ENCODE peak calls at places on chromosomes 2 and 18, in five cellular contexts. P is NCI-H2081, R is AG04450, F is Caco-2, E is AG09319. V is an unnamed sample.
A peak's percentile ranks its signal among the peaks of the same experiment; 100 is the strongest.

GRCh38 chr18:58581265-58581664 is 47.6 kb downstream of the ALPK2 start:
- DNase-seq in P (no peak), E (peak; percentile 70), F (no peak), R (peak; percentile 66), V (no peak)

GRCh38 chr2:27809761-27810241 is 38.3 kb downstream of the MRPL33 start:
- DNase-seq in F (no peak), P (no peak), E (no peak), R (peak; percentile 61), V (no peak)

GRCh38 chr2:232988444-232988843 is 24.6 kb downstream of the NGEF start:
- DNase-seq in R (peak; percentile 89), F (peak; percentile 13), E (peak; percentile 86), P (no peak), V (no peak)

GRCh38 chr2:118842687-118843491 is 4.6 kb downstream of the EN1 start:
- DNase-seq in F (no peak), R (no peak), E (no peak), P (no peak), V (no peak)

GRCh38 chr2:41496908-41497307 is 550.9 kb upstream of the PKDCC start:
- DNase-seq in R (no peak), E (no peak), F (peak; percentile 12), P (no peak), V (no peak)

GRCh38 chr18:58584219-58585127 is 44.4 kb downstream of the ALPK2 start:
- DNase-seq in P (no peak), E (no peak), R (no peak), F (no peak), V (no peak)

GRCh38 chr2:47437287-47437686 is 34.3 kb downstream of the MSH2 start:
- DNase-seq in P (peak; percentile 11), R (no peak), F (peak; percentile 12), E (peak; percentile 28), V (peak; percentile 16)

GRCh38 chr2:121902171-121902591 is 146.7 kb downstream of the TSN start:
- DNase-seq in E (no peak), R (no peak), P (no peak), F (no peak), V (no peak)

GRCh38 chr2:32210767-32211408 is 45.2 kb downstream of the SLC30A6 start:
- DNase-seq in R (no peak), P (no peak), F (no peak), E (no peak), V (no peak)

GRCh38 chr2:75476778-75477177 is 84.0 kb downstream of the EVA1A start:
- DNase-seq in R (no peak), P (peak; percentile 57), E (no peak), F (no peak), V (no peak)

GRCh38 chr18:54109131-54109683 is 115.3 kb downstream of the MBD2 start:
- DNase-seq in E (no peak), R (no peak), P (no peak), F (no peak), V (no peak)

GRCh38 chr18:77346446-77346845 is 96.8 kb downstream of the GALR1 start:
- DNase-seq in R (no peak), P (no peak), F (no peak), E (no peak), V (no peak)

GRCh38 chr2:232525796-232526195 is at the start of gene CHRND:
- DNase-seq in E (no peak), R (no peak), P (no peak), F (no peak), V (no peak)

GRCh38 chr2:159904127-159904564 is 106.1 kb upstream of the CD302 start:
- DNase-seq in F (no peak), P (no peak), E (no peak), R (no peak), V (no peak)

GRCh38 chr2:169480079-169480465 is 778 bp downstream of the BBS5 start:
- DNase-seq in P (no peak), E (no peak), R (no peak), F (no peak), V (no peak)

GRCh38 chr18:48713302-48713701 is 174.5 kb downstream of the CTIF start:
- DNase-seq in E (no peak), R (no peak), F (no peak), P (no peak), V (no peak)

GRCh38 chr2:177273456-177273855 is 8.9 kb upstream of the NFE2L2 start:
- DNase-seq in R (no peak), P (no peak), F (no peak), E (no peak), V (no peak)

GRCh38 chr2:66574701-66575624 is 140.0 kb downstream of the MEIS1 start:
- DNase-seq in R (peak; percentile 74), E (peak; percentile 44), F (peak; percentile 65), P (peak; percentile 83), V (peak; percentile 74)

GRCh38 chr18:26637324-26637723 is 89.0 kb upstream of the KCTD1 start:
- DNase-seq in F (no peak), E (no peak), R (no peak), P (no peak), V (no peak)

GRCh38 chr2:84038866-84039265 is 420.2 kb downstream of the SUCLG1 start:
- DNase-seq in P (peak; percentile 1), R (no peak), E (no peak), F (no peak), V (no peak)

GRCh38 chr2:151029406-151030157 is 232.1 kb downstream of the RBM43 start:
- DNase-seq in P (no peak), R (no peak), F (no peak), E (peak; percentile 49), V (no peak)

GRCh38 chr2:40434638-40435296 is 17.1 kb downstream of the SLC8A1 start:
- DNase-seq in R (peak; percentile 76), F (no peak), P (no peak), E (peak; percentile 91), V (no peak)

GRCh38 chr18:67410075-67410474 is 106.4 kb downstream of the DSEL start:
- DNase-seq in E (no peak), R (no peak), P (no peak), F (no peak), V (no peak)

GRCh38 chr2:151021747-151022450 is 239.8 kb downstream of the RBM43 start:
- DNase-seq in P (no peak), F (no peak), E (no peak), R (no peak), V (no peak)

GRCh38 chr2:11546072-11546471 is 12.2 kb downstream of the GREB1 start:
- DNase-seq in P (no peak), E (no peak), R (no peak), F (no peak), V (no peak)

GRCh38 chr2:109429711-109430265 is 184.0 kb downstream of the SEPTIN10 start:
- DNase-seq in P (no peak), E (no peak), F (no peak), R (no peak), V (no peak)

GRCh38 chr2:128381001-128381938 is 62.6 kb upstream of the HS6ST1 start:
- DNase-seq in E (no peak), R (no peak), F (peak; percentile 64), P (peak; percentile 96), V (peak; percentile 93)

GRCh38 chr2:10222-10875 is 36.0 kb downstream of the FAM110C start:
- DNase-seq in E (no peak), F (no peak), P (no peak), R (no peak), V (no peak)

GRCh38 chr18:49340446-49340845 is 120.0 kb downstream of the DYM start:
- DNase-seq in E (no peak), F (no peak), P (no peak), R (no peak), V (no peak)

GRCh38 chr2:159984034-159984433 is 78.4 kb downstream of the PLA2R1 start:
- DNase-seq in E (no peak), F (no peak), P (no peak), R (no peak), V (no peak)

GRCh38 chr18:24683965-24684364 is 223.5 kb downstream of the HRH4 start:
- DNase-seq in F (no peak), R (no peak), P (no peak), E (no peak), V (no peak)

GRCh38 chr18:79803611-79804051 is 5.9 kb downstream of the KCNG2 start:
- DNase-seq in P (no peak), E (no peak), F (no peak), R (no peak), V (no peak)

GRCh38 chr18:2134364-2134763 is 436.9 kb downstream of the METTL4 start:
- DNase-seq in R (no peak), P (no peak), F (no peak), E (no peak), V (peak; percentile 19)

GRCh38 chr18:9469700-9470099 is 5.6 kb upstream of the RALBP1 start:
- DNase-seq in F (no peak), P (no peak), R (no peak), E (no peak), V (no peak)

GRCh38 chr2:218387369-218388194 is 5.5 kb downstream of the SLC11A1 start:
- DNase-seq in E (no peak), F (no peak), P (peak; percentile 72), R (peak; percentile 61), V (peak; percentile 48)

GRCh38 chr2:121810959-121811853 is 55.8 kb downstream of the TSN start:
- DNase-seq in F (peak; percentile 70), R (peak; percentile 15), E (peak; percentile 37), P (peak; percentile 80), V (peak; percentile 59)

GRCh38 chr2:240252191-240252871 is 111.9 kb upstream of the OTOS start:
- DNase-seq in P (no peak), F (no peak), R (no peak), E (no peak), V (no peak)

V was measured in COR-L47.